ENCODE peak calls at places on chromosomes 1 and 21, in four cellular contexts. L is hippocampal formation, G is HT-29, F is progenitor cell of endocrine pancreas. K is an unnamed sample.

GRCh38 chr1:173669491-173669941 is at the start of gene ANKRD45:
- DNase-seq in L (peak; percentile 5), G (no peak), F (peak; percentile 39), K (peak; percentile 17)

GRCh38 chr21:38297193-38297592 is 40.4 kb downstream of the KCNJ15 start:
- DNase-seq in L (no peak), G (no peak), F (no peak), K (no peak)

GRCh38 chr21:44529503-44530125 is 10.4 kb downstream of the KRTAP10-1 start:
- DNase-seq in L (no peak), G (no peak), F (no peak), K (no peak)

GRCh38 chr1:206719169-206719839 is 34.6 kb downstream of the MAPKAPK2 start:
- DNase-seq in L (no peak), G (no peak), F (no peak), K (no peak)

GRCh38 chr1:163104405-163105099 is 35.4 kb downstream of the RGS4 start:
- DNase-seq in L (no peak), G (no peak), F (no peak), K (no peak)

GRCh38 chr1:77350012-77350411 is 68.2 kb downstream of the AK5 start:
- DNase-seq in L (no peak), G (no peak), F (no peak), K (no peak)

GRCh38 chr1:232393010-232393833 is 236.7 kb downstream of the SIPA1L2 start:
- DNase-seq in L (no peak), G (no peak), F (no peak), K (no peak)

GRCh38 chr1:166088572-166088955 is 78.2 kb downstream of the FAM78B start:
- DNase-seq in L (no peak), G (no peak), F (no peak), K (no peak)

GRCh38 chr1:212450331-212450881 is 17.7 kb downstream of the NENF start:
- DNase-seq in L (no peak), G (no peak), F (no peak), K (no peak)

GRCh38 chr21:43318368-43318767 is 108.6 kb downstream of the SIK1 start:
- DNase-seq in L (no peak), G (no peak), F (no peak), K (no peak)

GRCh38 chr1:117675907-117676430 is 70.1 kb downstream of the TENT5C start:
- DNase-seq in L (no peak), G (no peak), F (no peak), K (no peak)

GRCh38 chr1:65971547-65971946 is 178.9 kb downstream of the PDE4B start:
- DNase-seq in L (no peak), G (no peak), F (no peak), K (no peak)

GRCh38 chr1:227343727-227344551 is 25.6 kb upstream of the CDC42BPA start:
- DNase-seq in L (no peak), G (peak; percentile 29), F (no peak), K (no peak)

GRCh38 chr1:234600418-234601216 is 9.4 kb downstream of the IRF2BP2 start:
- DNase-seq in L (peak; percentile 59), G (peak; percentile 89), F (no peak), K (no peak)

GRCh38 chr21:21612446-21612845 is 614.2 kb downstream of the NCAM2 start:
- DNase-seq in L (no peak), G (no peak), F (no peak), K (no peak)

GRCh38 chr1:53783056-53783455 is 44.1 kb upstream of the GLIS1 start:
- DNase-seq in L (no peak), G (no peak), F (no peak), K (no peak)

GRCh38 chr1:63108226-63108625 is 214.1 kb upstream of the FOXD3 start:
- DNase-seq in L (no peak), G (no peak), F (no peak), K (no peak)

GRCh38 chr1:244603498-244603897 is 49.4 kb upstream of the DESI2 start:
- DNase-seq in L (peak; percentile 4), G (peak; percentile 52), F (no peak), K (no peak)

GRCh38 chr1:82819234-82819633 is 1018.5 kb downstream of the ADGRL2 start:
- DNase-seq in L (no peak), G (no peak), F (no peak), K (no peak)

GRCh38 chr1:108615544-108615943 is 45.3 kb downstream of the HENMT1 start:
- DNase-seq in L (no peak), G (no peak), F (no peak), K (no peak)

GRCh38 chr1:100358210-100358609 is 5.9 kb downstream of the CDC14A start:
- DNase-seq in L (no peak), G (peak; percentile 25), F (no peak), K (no peak)

GRCh38 chr1:10511494-10511885 is 36.7 kb downstream of the PEX14 start:
- DNase-seq in L (no peak), G (no peak), F (no peak), K (no peak)

GRCh38 chr1:245754463-245754961 is 599.7 kb downstream of the KIF26B start:
- DNase-seq in L (no peak), G (peak; percentile 73), F (no peak), K (no peak)

GRCh38 chr21:33761104-33762036 is 119.1 kb downstream of the ITSN1 start:
- DNase-seq in L (no peak), G (peak; percentile 66), F (no peak), K (no peak)

GRCh38 chr1:5053744-5054143 is 399.3 kb downstream of the AJAP1 start:
- DNase-seq in L (no peak), G (no peak), F (no peak), K (no peak)

GRCh38 chr1:21869620-21870121 is 57.6 kb downstream of the LDLRAD2 start:
- DNase-seq in L (peak; percentile 1), G (peak; percentile 95), F (no peak), K (peak; percentile 31)

GRCh38 chr21:41109174-41109573 is 58.8 kb upstream of the BACE2 start:
- DNase-seq in L (no peak), G (no peak), F (no peak), K (no peak)

GRCh38 chr1:192224386-192224785 is 66.1 kb downstream of the RGS18 start:
- DNase-seq in L (no peak), G (no peak), F (no peak), K (no peak)

GRCh38 chr1:172931340-172931739 is 119.4 kb downstream of the TNFSF18 start:
- DNase-seq in L (no peak), G (no peak), F (no peak), K (no peak)

K was measured in caudate nucleus.